ENCODE peak calls at places on chromosome 17, in four cellular contexts. U is PC-9, J is prostate gland, K is astrocyte. D is an unnamed sample. For H3K4me1, the result is how much of the 10 kb centered on the place peaks cover.

GRCh38 chr17:29645516-29646051 is 22.9 kb upstream of the CORO6 start:
- DNase-seq in U (no peak), J (peak), K (peak), D (peak)

GRCh38 chr17:21046215-21046614 is 3.4 kb upstream of the USP22 start:
- DNase-seq in U (no peak), J (no peak), K (no peak), D (no peak)

GRCh38 chr17:29709861-29710849 is 87.4 kb upstream of the CORO6 start:
- DNase-seq in U (peak), J (no peak), K (no peak), D (peak)

GRCh38 chr17:76246080-76247066 is 6.1 kb upstream of the RNF157 start:
- DNase-seq in U (peak), J (no peak), K (no peak), D (peak)

GRCh38 chr17:37519241-37519985 is 29.7 kb downstream of the DUSP14 start:
- DNase-seq in U (no peak), J (no peak), K (peak), D (no peak)

GRCh38 chr17:2712300-2713043 is 908 bp upstream of the CLUH start:
- DNase-seq in U (no peak), J (no peak), K (no peak), D (no peak)

GRCh38 chr17:58643147-58643546 is 48.7 kb downstream of the TEX14 start:
- DNase-seq in U (peak), J (no peak), K (peak), D (peak)

GRCh38 chr17:74972107-74972972 is at the start of gene HID1:
- DNase-seq in U (peak), J (peak), K (no peak), D (peak)

GRCh38 chr17:31699281-31699680 is 159.8 kb downstream of the COPRS start:
- DNase-seq in U (no peak), J (no peak), K (peak), D (no peak)

GRCh38 chr17:42133461-42134041 is 10.9 kb downstream of the HSPB9 start:
- DNase-seq in U (no peak), J (no peak), K (no peak), D (no peak)

GRCh38 chr17:79986441-79987186 is 49.1 kb downstream of the TBC1D16 start:
- DNase-seq in U (no peak), J (no peak), K (no peak), D (peak)

GRCh38 chr17:40015005-40015997 is at the start of gene CSF3:
- DNase-seq in U (no peak), J (no peak), K (no peak), D (no peak)

GRCh38 chr17:66190738-66191606 is 961 bp downstream of the CEP112 start:
- DNase-seq in U (no peak), J (no peak), K (peak), D (peak)

GRCh38 chr17:48492401-48493298 is 38.2 kb downstream of the HOXB1 start:
- DNase-seq in U (peak), J (peak), K (peak), D (peak)

GRCh38 chr17:57186231-57187019 is 69.9 kb upstream of the MSI2 start:
- DNase-seq in U (no peak), J (no peak), K (no peak), D (no peak)

GRCh38 chr17:57603978-57604377 is 141.1 kb downstream of the CCDC182 start:
- DNase-seq in U (no peak), J (peak), K (no peak), D (no peak)

GRCh38 chr17:50963139-50963538 is 97.0 kb upstream of the TOB1 start:
- DNase-seq in U (no peak), J (no peak), K (no peak), D (peak)

GRCh38 chr17:8865385-8865784 is 2.1 kb downstream of the PIK3R6 start:
- DNase-seq in U (no peak), J (no peak), K (no peak), D (no peak)

GRCh38 chr17:17759164-17759563 is 77.6 kb downstream of the SREBF1 start:
- DNase-seq in U (peak), J (no peak), K (no peak), D (no peak)

GRCh38 chr17:75135452-75135851 is 3.9 kb upstream of the NT5C start:
- DNase-seq in U (no peak), J (no peak), K (no peak), D (no peak)

GRCh38 chr17:74245818-74246204 is 28.2 kb upstream of the DNAI2 start:
- DNase-seq in U (no peak), J (no peak), K (no peak), D (no peak)

GRCh38 chr17:50783193-50783660 is 15.9 kb upstream of the ANKRD40CL start:
- DNase-seq in U (peak), J (peak), K (peak), D (peak)

GRCh38 chr17:60971515-60972369 is 294.1 kb downstream of the BCAS3 start:
- DNase-seq in U (peak), J (peak), K (peak), D (peak)

GRCh38 chr17:33292184-33292980 is 713 bp downstream of the ASIC2 start:
- DNase-seq in U (no peak), J (no peak), K (peak), D (no peak)

GRCh38 chr17:72602517-72603345 is 481.9 kb downstream of the SOX9 start:
- DNase-seq in U (peak), J (no peak), K (peak), D (peak)

GRCh38 chr17:36793976-36794375 is 143.3 kb upstream of the LHX1 start:
- DNase-seq in U (no peak), J (no peak), K (no peak), D (no peak)

DNA sequence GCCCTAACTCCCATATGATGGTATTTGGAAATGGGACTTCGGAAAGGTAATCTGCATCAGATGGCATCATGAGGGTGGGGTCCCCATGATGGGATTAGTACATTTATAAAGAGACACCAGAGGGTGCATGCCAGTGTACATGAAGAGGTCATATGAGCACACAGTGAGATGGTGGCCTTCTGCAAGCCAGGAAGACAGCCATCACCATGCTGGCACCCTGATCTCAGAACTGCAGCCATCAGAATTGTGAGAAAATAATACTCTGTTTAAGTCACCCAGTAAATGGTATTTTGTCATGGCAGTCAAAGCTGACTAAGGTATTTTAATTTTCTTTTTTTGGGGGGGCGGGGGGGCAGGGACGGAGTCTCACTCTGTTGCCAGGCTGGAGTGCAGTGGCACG is 47.1 kb upstream of the ABCA10 start:
- DNase-seq in U (no peak), J (no peak), K (no peak), D (no peak)
- H3K4me3 ChIP-seq in U (no peak), J (no peak), K (no peak), D (no peak)

GRCh38 chr17:28572294-28573099 is 1.2 kb upstream of the PIGS start:
- DNase-seq in U (no peak), J (no peak), K (no peak), D (no peak)
- H3K4me1 ChIP-seq in U (under half), J (under half), K (under half), D (under half)

GRCh38 chr17:19382581-19383444 is 4.2 kb downstream of the MFAP4 start:
- DNase-seq in U (no peak), J (no peak), K (no peak), D (no peak)
- H3K4me3 ChIP-seq in U (no peak), J (no peak), K (no peak), D (no peak)

GRCh38 chr17:45132302-45132568 is at the start of gene PLCD3:
- DNase-seq in U (no peak), J (no peak), K (no peak), D (no peak)
- H3K4me1 ChIP-seq in U (half or more), J (under half), K (under half), D (under half)

GRCh38 chr17:78709119-78709681 is 72.9 kb downstream of the CYTH1 start:
- DNase-seq in U (no peak), J (no peak), K (no peak), D (no peak)
- H3K4me3 ChIP-seq in U (no peak), J (no peak), K (no peak), D (no peak)

GRCh38 chr17:81934850-81935708 is 2.0 kb downstream of the PYCR1 start:
- DNase-seq in U (no peak), J (no peak), K (no peak), D (no peak)

GRCh38 chr17:81932333-81932983 is 4.6 kb downstream of the PYCR1 start:
- DNase-seq in U (no peak), J (no peak), K (no peak), D (no peak)

GRCh38 chr17:81931557-81932332 is 4.2 kb upstream of the MAFG start:
- DNase-seq in U (no peak), J (no peak), K (no peak), D (no peak)

GRCh38 chr17:81934098-81934757 is 2.9 kb downstream of the PYCR1 start:
- DNase-seq in U (no peak), J (no peak), K (no peak), D (no peak)

DNA sequence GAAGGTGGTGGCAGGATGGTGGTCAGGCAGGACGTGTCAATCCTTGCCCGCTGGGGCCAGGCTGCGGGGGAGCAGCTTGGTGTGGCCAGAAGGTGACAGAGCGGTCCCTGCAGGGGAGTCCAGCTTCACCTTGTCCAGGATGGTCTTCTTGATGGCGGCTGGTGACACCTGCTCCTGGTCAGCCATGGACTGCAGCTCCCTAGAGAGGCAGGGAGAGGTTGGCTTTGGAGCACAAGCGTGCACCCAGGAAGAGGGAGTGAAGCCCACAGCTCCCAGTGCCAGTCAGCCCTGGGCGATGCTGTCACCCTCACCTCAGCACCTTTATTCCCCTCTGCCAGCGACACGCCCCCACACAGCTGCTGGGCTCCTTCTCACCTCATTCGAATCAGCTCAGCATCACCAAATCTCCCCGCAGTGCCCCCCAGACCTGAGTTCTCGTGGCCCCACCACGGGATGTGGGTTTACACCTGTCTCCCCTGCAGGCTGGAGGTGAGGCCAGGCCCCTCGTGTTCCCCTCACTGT is 3.9 kb downstream of the PYCR1 start:
- DNase-seq in U (no peak), J (no peak), K (no peak), D (no peak)
- H3K4me1 ChIP-seq in U (under half), J (under half), K (under half), D (under half)

DNA sequence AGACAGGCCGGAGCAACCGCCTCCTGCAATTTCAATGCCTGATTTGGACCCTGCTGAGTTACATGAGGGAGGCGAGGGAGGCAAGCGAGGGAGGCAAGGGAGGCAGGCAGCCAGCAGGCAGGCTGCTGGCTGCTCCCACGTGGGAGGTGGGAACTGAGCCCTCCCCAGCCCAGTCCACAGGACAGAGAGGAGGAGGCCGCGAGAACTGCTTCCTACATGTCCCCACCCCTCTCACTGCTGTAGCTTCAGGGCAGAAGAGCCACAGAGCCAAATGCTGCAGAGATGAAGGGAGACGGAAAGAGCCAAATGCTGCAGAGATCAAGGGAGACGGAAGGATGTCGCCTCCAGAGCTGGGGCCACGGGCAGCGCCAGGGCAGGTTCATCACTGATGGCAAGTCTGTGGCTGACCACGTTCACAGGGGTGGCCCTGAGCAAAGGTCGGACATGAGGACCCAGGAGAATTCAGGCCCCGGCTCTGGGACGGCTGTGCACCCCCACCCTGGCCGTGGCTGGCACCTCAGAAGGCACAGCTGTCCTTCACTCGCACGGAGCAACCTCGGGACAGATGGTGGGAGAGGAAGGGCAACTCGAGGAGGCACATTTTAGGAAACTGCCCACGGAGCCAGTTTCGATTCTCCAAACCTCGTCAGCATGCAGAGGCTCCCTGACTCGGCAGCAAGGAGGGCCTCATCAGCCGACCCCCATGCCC is 21.5 kb downstream of the RPH3AL start:
- DNase-seq in U (no peak), J (no peak), K (no peak), D (no peak)
- H3K4me3 ChIP-seq in U (no peak), J (peak), K (no peak), D (no peak)